ENCODE peak calls at places on chromosomes 11 and 22, in four cellular contexts. F, R, Q and A are unnamed samples.

GRCh38 chr11:124891390-124891861 is 6.2 kb downstream of the ROBO4 start:
- DNase-seq in F (peak), R (no peak), Q (no peak), A (no peak)

GRCh38 chr22:31734512-31734911 is 15.4 kb downstream of the PRR14L start:
- DNase-seq in F (no peak), R (no peak), Q (no peak), A (no peak)

GRCh38 chr11:1915795-1916131 is 3.7 kb upstream of the TNNT3 start:
- DNase-seq in F (no peak), R (no peak), Q (no peak), A (no peak)

GRCh38 chr22:11627436-11627797 is 3900.6 kb upstream of the OR11H1 start:
- DNase-seq in F (no peak), R (no peak), Q (no peak), A (no peak)

GRCh38 chr11:78195917-78196545 is 7.3 kb downstream of the USP35 start:
- DNase-seq in F (no peak), R (no peak), Q (no peak), A (no peak)

GRCh38 chr22:43886231-43886630 is 5.6 kb downstream of the PNPLA5 start:
- DNase-seq in F (no peak), R (no peak), Q (no peak), A (no peak)

GRCh38 chr11:73343076-73343833 is 32.9 kb upstream of the RELT start:
- DNase-seq in F (no peak), R (peak), Q (no peak), A (no peak)

GRCh38 chr11:32430586-32431357 is 4.6 kb downstream of the WT1 start:
- DNase-seq in F (no peak), R (no peak), Q (no peak), A (no peak)

GRCh38 chr22:50460942-50461341 is 13.9 kb downstream of the SBF1 start:
- DNase-seq in F (no peak), R (no peak), Q (no peak), A (no peak)